ENCODE peak calls at places on chromosomes 13 and 19, in seven cellular contexts. Q, A, Z, D, O, J and E are unnamed samples.

GRCh38 chr19:31350033-31350692 is 927 bp upstream of the TSHZ3 start:
- DNase-seq in O (no peak), Z (no peak), Q (no peak), J (no peak), D (no peak), A (no peak), E (no peak)

GRCh38 chr13:45830121-45830520 is 21.4 kb downstream of the SIAH3 start:
- DNase-seq in Z (no peak), A (no peak), D (no peak), J (no peak), Q (no peak), O (no peak), E (no peak)

GRCh38 chr13:95644611-95645052 is at the start of gene DZIP1:
- DNase-seq in Z (peak; percentile 40), Q (no peak), O (peak; percentile 92), D (peak; percentile 87), J (peak; percentile 81), A (peak; percentile 54), E (peak; percentile 83)

GRCh38 chr13:113162783-113163685 is 4.6 kb downstream of the PROZ start:
- DNase-seq in D (no peak), Q (no peak), O (no peak), Z (no peak), A (no peak), J (no peak), E (no peak)

GRCh38 chr19:39969266-39969665 is 1.7 kb upstream of the PSMC4 start:
- DNase-seq in D (no peak), Q (no peak), A (peak; percentile 17), Z (no peak), O (no peak), J (no peak), E (no peak)

GRCh38 chr19:29741226-29741625 is 26.2 kb upstream of the C19orf12 start:
- DNase-seq in Q (no peak), J (no peak), D (no peak), O (no peak), Z (no peak), A (no peak), E (no peak)

GRCh38 chr13:99892189-99892588 is 79.4 kb downstream of the ZIC5 start:
- DNase-seq in J (no peak), D (no peak), A (no peak), Q (no peak), Z (no peak), O (peak; percentile 56), E (no peak)

GRCh38 chr19:15247107-15248014 is 15.1 kb upstream of the EPHX3 start:
- DNase-seq in A (no peak), O (no peak), D (no peak), Z (no peak), Q (no peak), J (no peak), E (no peak)

GRCh38 chr13:98923641-98924397 is 54.0 kb downstream of the DOCK9 start:
- DNase-seq in J (no peak), Q (no peak), Z (no peak), A (no peak), O (no peak), D (no peak), E (no peak)

GRCh38 chr19:10402441-10403038 is 802 bp downstream of the CDC37 start:
- DNase-seq in O (no peak), Q (no peak), A (peak; percentile 61), Z (peak; percentile 58), J (peak; percentile 18), D (no peak), E (no peak)

GRCh38 chr19:38650911-38651584 is 3.6 kb downstream of the ACTN4 start:
- DNase-seq in Z (peak; percentile 71), A (no peak), D (no peak), J (peak; percentile 68), O (no peak), Q (no peak), E (no peak)

GRCh38 chr19:15195987-15196682 is 4.7 kb downstream of the NOTCH3 start:
- DNase-seq in D (no peak), J (no peak), O (peak; percentile 97), Z (peak; percentile 96), Q (peak; percentile 5), A (peak; percentile 90), E (peak; percentile 91)

GRCh38 chr13:93368705-93369104 is 142.1 kb downstream of the GPC6 start:
- DNase-seq in Q (no peak), J (no peak), A (no peak), O (no peak), D (no peak), Z (no peak), E (no peak)

GRCh38 chr13:24679686-24680085 is 522 bp upstream of the ATP12A start:
- DNase-seq in Z (no peak), D (no peak), Q (no peak), A (no peak), J (no peak), O (no peak), E (no peak)

GRCh38 chr19:1457031-1457739 is 7.3 kb downstream of the APC2 start:
- DNase-seq in Z (no peak), O (peak; percentile 75), Q (no peak), D (no peak), A (no peak), J (no peak), E (no peak)

GRCh38 chr13:33057019-33057785 is 41.0 kb downstream of the KL start:
- DNase-seq in Q (peak; percentile 1), A (no peak), Z (peak; percentile 47), O (no peak), J (peak; percentile 19), D (no peak), E (no peak)
- TF ChIP-seq CTCF in Q (peak; percentile 26), A (peak; percentile 15), Z (peak; percentile 52), O (peak; percentile 25), J (peak; percentile 69), D (no peak), E (peak; percentile 19)

GRCh38 chr13:42873081-42873480 is 91.7 kb downstream of the FAM216B start:
- DNase-seq in O (no peak), D (no peak), A (no peak), Z (no peak), J (no peak), Q (no peak), E (no peak)

GRCh38 chr13:42876810-42877550 is 95.6 kb downstream of the FAM216B start:
- DNase-seq in J (peak; percentile 57), A (no peak), O (no peak), Z (peak; percentile 68), Q (no peak), D (no peak), E (no peak)

GRCh38 chr13:42878721-42879120 is 97.3 kb downstream of the FAM216B start:
- DNase-seq in J (no peak), Q (no peak), D (no peak), O (no peak), A (no peak), Z (no peak), E (no peak)

GRCh38 chr13:42876270-42876714 is 94.9 kb downstream of the FAM216B start:
- DNase-seq in Z (no peak), A (no peak), J (no peak), Q (no peak), O (no peak), D (no peak), E (no peak)

DNA sequence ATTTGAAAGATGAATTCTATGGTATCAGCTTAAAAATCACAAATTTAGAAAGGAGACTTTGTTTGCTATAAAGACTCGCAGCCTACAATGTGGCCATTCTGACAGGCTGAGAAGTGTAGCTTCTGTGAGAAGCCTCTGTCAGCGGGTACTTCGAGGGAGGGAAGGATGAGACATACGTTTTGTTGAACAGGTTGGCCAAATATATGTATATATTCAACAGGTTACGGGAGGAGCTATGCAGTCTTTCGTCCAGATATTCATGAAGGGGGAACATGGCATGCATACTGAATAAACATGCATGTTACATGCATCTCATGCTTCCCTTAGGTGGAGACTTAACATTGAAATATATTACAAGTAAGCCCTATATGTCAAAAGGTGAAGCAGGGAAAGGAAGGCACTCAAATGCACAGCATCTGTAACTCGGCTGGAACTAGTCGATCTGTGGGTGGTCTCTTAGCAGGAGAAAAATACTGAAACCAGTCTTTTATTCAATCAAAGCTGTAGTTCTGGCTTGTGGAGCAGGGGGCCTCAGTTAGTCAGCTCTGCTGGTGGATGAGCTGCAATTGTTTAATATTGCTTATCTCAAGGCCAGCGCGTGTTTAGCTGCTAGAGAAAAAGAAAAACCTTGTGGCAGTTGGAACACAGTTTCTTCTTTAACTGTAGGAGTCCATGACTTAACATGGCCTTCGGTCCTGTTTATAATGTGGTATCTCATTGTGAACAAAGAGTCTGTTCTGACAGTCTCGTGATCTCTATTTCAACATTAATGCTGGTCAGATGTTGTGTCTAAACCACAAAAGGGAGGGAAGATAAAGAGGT is 94.3 kb downstream of the FAM216B start:
- DNase-seq in Q (no peak), D (no peak), A (no peak), Z (no peak), J (no peak), O (peak; percentile 58), E (no peak)
- TF ChIP-seq CTCF in Q (no peak), D (no peak), A (no peak), Z (no peak), J (peak; percentile 17), O (no peak), E (no peak)

DNA sequence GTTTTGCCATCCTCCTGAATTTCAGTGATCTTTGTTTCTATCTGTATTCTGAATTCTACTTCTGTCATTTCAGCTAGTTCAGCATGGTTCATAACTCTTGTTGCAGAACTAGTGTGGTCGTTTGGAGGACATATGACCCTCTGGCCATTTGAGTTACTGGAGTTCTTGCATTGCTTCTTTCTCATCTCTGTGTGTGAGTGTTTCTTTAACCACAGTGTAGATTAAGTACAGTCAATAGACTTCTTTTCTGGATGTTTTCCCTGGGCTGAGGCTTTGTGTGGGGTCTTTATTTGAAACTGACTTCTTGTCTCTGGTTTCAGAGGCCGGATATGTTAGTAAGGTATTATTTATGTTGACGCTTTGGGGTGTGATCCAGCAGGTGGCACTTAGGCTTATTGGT is 14.7 kb downstream of the IGFL2 start:
- DNase-seq in Z (no peak), Q (no peak), O (no peak), D (no peak), A (no peak), J (no peak), E (no peak)
- TF ChIP-seq CTCF in Z (no peak), Q (no peak), O (no peak), D (no peak), A (no peak), J (no peak), E (no peak)

GRCh38 chr19:13849991-13850909 is 26.7 kb upstream of the NANOS3 start:
- DNase-seq in J (peak; percentile 57), D (peak; percentile 86), A (peak; percentile 82), O (peak; percentile 79), Q (no peak), Z (peak; percentile 89), E (no peak)
- TF ChIP-seq CTCF in J (no peak), D (no peak), A (no peak), O (no peak), Q (no peak), Z (no peak), E (no peak)